ENCODE peak calls at places on chromosome 9, in four cellular contexts. D is pancreas, H is ovary, O is neural progenitor cell. E is an unnamed sample.

GRCh38 chr9:105706156-105706555 is 11.8 kb downstream of the TMEM38B start:
- DNase-seq in D (no peak), H (no peak), O (no peak), E (no peak)

GRCh38 chr9:127780126-127780885 is 1.8 kb upstream of the SH2D3C start:
- DNase-seq in D (peak), H (no peak), O (peak), E (no peak)

GRCh38 chr9:16501098-16501663 is 369.3 kb downstream of the BNC2 start:
- DNase-seq in D (no peak), H (no peak), O (no peak), E (no peak)

GRCh38 chr9:36276840-36277239 is 18.6 kb upstream of the GNE start:
- DNase-seq in D (no peak), H (peak), O (peak), E (peak)

GRCh38 chr9:2570615-2571479 is 50.7 kb upstream of the VLDLR start:
- DNase-seq in D (peak), H (peak), O (no peak), E (peak)

GRCh38 chr9:91682806-91683205 is 259.2 kb upstream of the NFIL3 start:
- DNase-seq in D (no peak), H (no peak), O (no peak), E (no peak)

GRCh38 chr9:2255128-2255527 is 240.0 kb downstream of the SMARCA2 start:
- DNase-seq in D (no peak), H (no peak), O (no peak), E (no peak)

GRCh38 chr9:136105398-136106135 is 10.5 kb upstream of the NACC2 start:
- DNase-seq in D (no peak), H (no peak), O (no peak), E (peak)

GRCh38 chr9:121559183-121559582 is 59.5 kb upstream of the GGTA1 start:
- DNase-seq in D (no peak), H (no peak), O (no peak), E (no peak)

GRCh38 chr9:89814340-89815040 is 209.7 kb downstream of the GADD45G start:
- DNase-seq in D (no peak), H (no peak), O (peak), E (no peak)

GRCh38 chr9:115042781-115043509 is 75.0 kb downstream of the TNC start:
- DNase-seq in D (no peak), H (no peak), O (no peak), E (no peak)

GRCh38 chr9:127876026-127876763 is 1.3 kb downstream of the AK1 start:
- DNase-seq in D (peak), H (peak), O (no peak), E (no peak)

GRCh38 chr9:90219548-90220118 is 423.0 kb downstream of the DIRAS2 start:
- DNase-seq in D (no peak), H (no peak), O (peak), E (no peak)

GRCh38 chr9:7534211-7534935 is 265.2 kb downstream of the DMAC1 start:
- DNase-seq in D (no peak), H (no peak), O (no peak), E (no peak)

GRCh38 chr9:124733964-124734740 is 37.0 kb downstream of the NR6A1 start:
- DNase-seq in D (no peak), H (no peak), O (no peak), E (no peak)
- H3K27ac ChIP-seq in D (peak), H (no peak), O (no peak), E (no peak)

GRCh38 chr9:131650254-131650653 is 89.6 kb downstream of the RAPGEF1 start:
- DNase-seq in D (no peak), H (no peak), O (no peak), E (no peak)
- H3K27ac ChIP-seq in D (no peak), H (no peak), O (no peak), E (no peak)

GRCh38 chr9:111961011-111961410 is 64.4 kb downstream of the UGCG start:
- DNase-seq in D (no peak), H (no peak), O (no peak), E (no peak)

GRCh38 chr9:111959960-111960359 is 63.3 kb downstream of the UGCG start:
- DNase-seq in D (no peak), H (no peak), O (no peak), E (no peak)

GRCh38 chr9:111961575-111961974 is 65.0 kb downstream of the UGCG start:
- DNase-seq in D (no peak), H (no peak), O (no peak), E (no peak)

GRCh38 chr9:111963995-111964394 is 67.4 kb downstream of the UGCG start:
- DNase-seq in D (no peak), H (no peak), O (no peak), E (no peak)

GRCh38 chr9:111962021-111962420 is 65.4 kb downstream of the UGCG start:
- DNase-seq in D (no peak), H (no peak), O (no peak), E (no peak)
- H3K27ac ChIP-seq in D (peak), H (no peak), O (no peak), E (no peak)

GRCh38 chr9:98095401-98095800 is 23.6 kb downstream of the TRIM14 start:
- DNase-seq in D (no peak), H (no peak), O (no peak), E (no peak)
- H3K27ac ChIP-seq in D (no peak), H (no peak), O (no peak), E (no peak)

E was measured in heart right ventricle.